ENCODE peak calls at places on chromosome 9, in four cellular contexts. F is tibial artery, Z is heart right ventricle, T is psoas muscle. H is an unnamed sample.

GRCh38 chr9:5793812-5794211 is 39.1 kb downstream of the ERMP1 start:
- DNase-seq in F (no peak), Z (no peak), T (no peak), H (no peak)

GRCh38 chr9:89841456-89841855 is 236.6 kb downstream of the GADD45G start:
- DNase-seq in T (no peak), F (no peak), Z (no peak), H (no peak)

GRCh38 chr9:5593904-5594303 is 35.0 kb upstream of the RIC1 start:
- DNase-seq in F (no peak), Z (no peak), T (no peak), H (no peak)

GRCh38 chr9:26326473-26327044 is 566.0 kb downstream of the CAAP1 start:
- DNase-seq in Z (no peak), T (no peak), F (no peak), H (no peak)

GRCh38 chr9:2963307-2963706 is 119.4 kb upstream of the PUM3 start:
- DNase-seq in T (no peak), F (no peak), Z (no peak), H (no peak)

GRCh38 chr9:83977196-83977595 is 2.8 kb downstream of the HNRNPK start:
- DNase-seq in F (no peak), Z (no peak), T (no peak), H (no peak)

GRCh38 chr9:18296702-18297531 is 177.0 kb upstream of the ADAMTSL1 start:
- DNase-seq in F (no peak), Z (no peak), T (no peak), H (no peak)

GRCh38 chr9:72931437-72931836 is 21.4 kb downstream of the ALDH1A1 start:
- DNase-seq in F (no peak), Z (no peak), T (no peak), H (no peak)

GRCh38 chr9:17531642-17532254 is 47.1 kb upstream of the SH3GL2 start:
- DNase-seq in F (no peak), Z (no peak), T (no peak), H (no peak)

GRCh38 chr9:130857864-130858730 is 23.0 kb downstream of the ABL1 start:
- DNase-seq in Z (peak), F (peak), T (peak), H (no peak)

GRCh38 chr9:122386316-122386872 is 15.6 kb downstream of the PTGS1 start:
- DNase-seq in T (no peak), Z (no peak), F (no peak), H (no peak)

GRCh38 chr9:115118471-115119156 is 657 bp upstream of the TNC start:
- DNase-seq in T (peak), F (peak), Z (peak), H (no peak)

GRCh38 chr9:61666310-61666709 is 476.5 kb downstream of the SPATA31A7 start:
- DNase-seq in T (no peak), Z (no peak), F (no peak), H (no peak)

GRCh38 chr9:134811673-134812668 is 68.6 kb upstream of the FCN2 start:
- DNase-seq in F (no peak), T (no peak), Z (no peak), H (no peak)

GRCh38 chr9:91800473-91800872 is 149.6 kb downstream of the ROR2 start:
- DNase-seq in T (no peak), Z (no peak), F (no peak), H (no peak)

GRCh38 chr9:133978226-133979123 is 13.6 kb downstream of the VAV2 start:
- DNase-seq in F (no peak), T (peak), Z (no peak), H (no peak)

GRCh38 chr9:74361508-74361907 is 135.6 kb upstream of the RORB start:
- DNase-seq in T (no peak), Z (no peak), F (no peak), H (no peak)

GRCh38 chr9:133155156-133155555 is 8.6 kb downstream of the GBGT1 start:
- DNase-seq in T (peak), F (no peak), Z (no peak), H (no peak)

GRCh38 chr9:35829084-35829763 is at the start of gene TMEM8B:
- DNase-seq in F (peak), Z (peak), T (peak), H (peak)

GRCh38 chr9:134216961-134217360 is 52.6 kb upstream of the RNU6ATAC start:
- DNase-seq in F (no peak), Z (no peak), T (peak), H (no peak)

GRCh38 chr9:89606567-89607311 is 1.9 kb downstream of the GADD45G start:
- DNase-seq in T (peak), Z (peak), F (no peak), H (peak)

GRCh38 chr9:90860382-90860781 is 58.8 kb downstream of the SYK start:
- DNase-seq in Z (no peak), F (no peak), T (no peak), H (no peak)

GRCh38 chr9:124894741-124895170 is 32.8 kb downstream of the ARPC5L start:
- DNase-seq in T (no peak), F (no peak), Z (no peak), H (no peak)

GRCh38 chr9:130447193-130447816 is 2.5 kb downstream of the ASS1 start:
- DNase-seq in F (no peak), T (no peak), Z (no peak), H (no peak)

GRCh38 chr9:70324963-70325362 is 66.2 kb downstream of the SMC5 start:
- DNase-seq in F (no peak), T (no peak), Z (no peak), H (no peak)

GRCh38 chr9:13719981-13720380 is 440.5 kb upstream of the MPDZ start:
- DNase-seq in F (no peak), T (no peak), Z (no peak), H (no peak)

GRCh38 chr9:121463026-121463827 is 36.4 kb downstream of the GGTA1 start:
- DNase-seq in T (peak), F (peak), Z (peak), H (no peak)

GRCh38 chr9:122991370-122991830 is 42.1 kb upstream of the GPR21 start:
- DNase-seq in F (no peak), Z (no peak), T (no peak), H (no peak)

GRCh38 chr9:75265525-75265972 is 177.2 kb downstream of the OSTF1 start:
- DNase-seq in Z (no peak), T (no peak), F (peak), H (no peak)

GRCh38 chr9:27117489-27118135 is 8.6 kb downstream of the TEK start:
- DNase-seq in Z (peak), F (peak), T (peak), H (no peak)

GRCh38 chr9:29640507-29640906 is 2067.2 kb upstream of the C9orf72 start:
- DNase-seq in F (no peak), T (no peak), Z (no peak), H (no peak)

GRCh38 chr9:17782750-17783149 is 203.9 kb downstream of the SH3GL2 start:
- DNase-seq in T (no peak), Z (no peak), F (peak), H (no peak)

GRCh38 chr9:119418721-119419120 is 49.5 kb upstream of the BRINP1 start:
- DNase-seq in T (no peak), Z (no peak), F (no peak), H (no peak)

GRCh38 chr9:133347515-133347984 is 381 bp downstream of the MED22 start:
- DNase-seq in Z (peak), F (peak), T (no peak), H (peak)

GRCh38 chr9:83509372-83509771 is 28.8 kb downstream of the FRMD3 start:
- DNase-seq in T (no peak), F (no peak), Z (no peak), H (no peak)

GRCh38 chr9:84121991-84122523 is 141.5 kb downstream of the RMI1 start:
- DNase-seq in Z (no peak), T (no peak), F (no peak), H (no peak)

GRCh38 chr9:4955836-4956235 is 29.2 kb upstream of the JAK2 start:
- DNase-seq in F (no peak), T (no peak), Z (no peak), H (no peak)

GRCh38 chr9:88049677-88050307 is 75.5 kb upstream of the CDK20 start:
- DNase-seq in T (no peak), F (no peak), Z (no peak), H (no peak)
- TF ChIP-seq CTCF in T (no peak), F (no peak), Z (no peak), H (no peak)

DNA sequence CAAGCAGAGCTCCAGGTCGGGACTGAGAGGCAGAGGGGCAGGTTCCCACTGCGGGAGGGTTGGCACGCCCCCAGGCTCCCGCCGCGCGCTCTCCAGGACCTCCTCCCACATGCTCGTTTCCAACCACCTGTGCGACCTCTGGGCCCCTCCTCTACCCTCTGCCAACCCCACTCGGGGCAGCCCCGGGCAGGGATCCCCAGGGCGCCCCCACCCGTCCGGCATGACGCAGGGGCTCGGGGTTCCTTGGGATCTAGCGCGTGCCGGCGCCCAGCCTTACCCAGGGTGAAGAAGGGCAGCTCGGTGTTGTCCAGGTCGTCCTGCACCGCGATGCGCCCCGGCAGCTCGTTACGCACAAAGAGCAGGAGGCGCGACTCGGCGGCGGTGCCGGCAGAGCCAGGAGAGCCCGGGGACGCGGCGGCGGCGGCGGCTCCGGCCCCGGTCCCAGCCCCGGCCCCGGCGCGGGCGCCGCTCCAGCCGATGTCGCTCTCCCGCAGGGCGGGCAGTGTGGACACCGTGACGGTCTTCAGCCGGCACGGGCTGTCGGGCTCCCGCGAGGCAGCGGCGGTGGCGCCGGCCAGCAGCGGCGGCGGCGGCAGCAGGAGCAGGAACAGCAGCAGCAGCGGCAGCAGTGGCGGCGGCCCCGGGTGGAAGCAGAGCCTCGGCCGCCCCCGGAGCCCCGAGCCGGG is 494 bp downstream of the ASTN2 start:
- DNase-seq in F (no peak), Z (peak), T (peak), H (peak)
- TF ChIP-seq CTCF in F (no peak), Z (no peak), T (no peak), H (peak)

GRCh38 chr9:114001410-114001685 is 76.8 kb downstream of the AMBP start:
- DNase-seq in F (no peak), T (no peak), Z (no peak), H (no peak)
- TF ChIP-seq CTCF in F (no peak), T (no peak), Z (no peak), H (no peak)

GRCh38 chr9:101791938-101792337 is 53.5 kb upstream of the GRIN3A start:
- DNase-seq in Z (no peak), T (no peak), F (no peak), H (no peak)
- TF ChIP-seq CTCF in Z (peak), T (no peak), F (no peak), H (peak)

GRCh38 chr9:137222190-137223077 is at the start of gene RNF208:
- DNase-seq in T (no peak), F (no peak), Z (peak), H (no peak)

GRCh38 chr9:137220317-137221094 is 1.5 kb downstream of the RNF208 start:
- DNase-seq in T (no peak), F (no peak), Z (no peak), H (no peak)

GRCh38 chr9:137219757-137220316 is 2.2 kb downstream of the RNF208 start:
- DNase-seq in F (no peak), T (no peak), Z (no peak), H (no peak)

GRCh38 chr9:137221095-137221374 is 1.0 kb downstream of the RNF208 start:
- DNase-seq in Z (no peak), F (no peak), T (no peak), H (no peak)

GRCh38 chr9:137221477-137222111 is 446 bp downstream of the RNF208 start:
- DNase-seq in F (no peak), Z (no peak), T (no peak), H (no peak)
- TF ChIP-seq CTCF in F (no peak), Z (no peak), T (no peak), H (no peak)

GRCh38 chr9:98118640-98119601 is at the start of gene TRIM14:
- DNase-seq in Z (peak), F (peak), T (peak), H (no peak)
- TF ChIP-seq CTCF in Z (peak), F (no peak), T (no peak), H (no peak)

GRCh38 chr9:37300620-37301368 is 121.7 kb upstream of the GRHPR start:
- DNase-seq in Z (no peak), F (no peak), T (no peak), H (no peak)

GRCh38 chr9:37302277-37302676 is 120.2 kb upstream of the GRHPR start:
- DNase-seq in Z (no peak), T (no peak), F (no peak), H (no peak)

GRCh38 chr9:37297592-37297991 is 124.9 kb upstream of the GRHPR start:
- DNase-seq in F (no peak), Z (no peak), T (no peak), H (no peak)

GRCh38 chr9:37295796-37296195 is 126.7 kb upstream of the GRHPR start:
- DNase-seq in T (no peak), Z (no peak), F (no peak), H (no peak)

DNA sequence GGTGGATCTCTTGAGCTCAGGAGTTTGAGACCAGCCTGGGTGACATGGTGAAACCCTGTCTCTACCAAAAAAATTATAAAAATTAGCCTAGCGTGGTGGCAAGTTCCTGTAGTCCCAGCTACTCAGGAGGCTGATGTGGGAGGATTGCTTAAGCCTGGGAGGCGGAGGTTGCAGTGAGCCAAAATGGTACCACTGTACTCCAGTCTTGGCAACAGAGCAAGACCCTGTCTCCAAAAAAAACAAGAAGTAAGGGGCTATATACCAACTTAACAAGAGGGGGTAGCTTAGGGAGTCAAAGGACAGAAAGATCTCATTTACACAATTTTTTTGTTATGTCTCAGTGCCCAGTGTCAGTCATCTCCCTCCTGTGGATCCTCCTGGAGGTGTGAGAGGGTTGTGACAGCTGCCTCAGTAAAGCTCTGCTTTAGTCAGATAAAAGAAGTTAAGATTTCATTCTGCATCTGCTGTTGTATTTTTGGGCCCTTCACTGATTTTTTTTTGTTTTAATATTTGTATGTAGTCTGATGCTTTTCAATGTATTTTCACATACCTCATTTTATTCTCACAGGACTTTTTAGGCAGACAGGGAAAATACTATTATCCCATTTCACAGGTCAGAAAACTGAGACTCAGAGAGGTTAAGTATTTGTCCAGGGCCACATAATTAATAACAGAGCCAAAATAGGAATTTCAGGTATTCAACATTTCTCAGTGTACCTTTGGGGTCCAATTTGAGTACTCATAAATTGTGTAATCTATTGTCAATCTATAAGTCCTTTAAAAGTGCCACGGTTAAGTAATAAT is 120.9 kb upstream of the GRHPR start:
- DNase-seq in F (no peak), T (no peak), Z (no peak), H (no peak)
- TF ChIP-seq CTCF in F (no peak), T (no peak), Z (no peak), H (no peak)

GRCh38 chr9:109557481-109557880 is 59.4 kb upstream of the PTPN3 start:
- DNase-seq in T (no peak), Z (no peak), F (no peak), H (no peak)
- TF ChIP-seq CTCF in T (no peak), Z (no peak), F (no peak), H (no peak)

GRCh38 chr9:12699529-12699928 is 6.3 kb downstream of the TYRP1 start:
- DNase-seq in Z (no peak), F (no peak), T (no peak), H (no peak)
- TF ChIP-seq CTCF in Z (peak), F (no peak), T (no peak), H (no peak)

GRCh38 chr9:22228542-22228941 is 218.1 kb upstream of the DMRTA1 start:
- DNase-seq in F (no peak), Z (no peak), T (no peak), H (no peak)
- TF ChIP-seq CTCF in F (no peak), Z (peak), T (no peak), H (peak)

H was measured in D721Med.